ENCODE peak calls at places on chromosomes 13 and 19, in four cellular contexts. E is Caco-2, A is heart right ventricle, G is left ventricle myocardium inferior. X is an unnamed sample. For H3K27me3 and H3K4me1, the result is how much of the 10 kb centered on the place peaks cover.

GRCh38 chr19:54190942-54191670 is at the start of gene TSEN34:
- DNase-seq in G (peak), E (peak), A (peak), X (peak)

GRCh38 chr19:29193116-29193515 is 19.8 kb downstream of the UQCRFS1 start:
- DNase-seq in A (no peak), G (no peak), E (no peak), X (no peak)

GRCh38 chr13:72643339-72643989 is 84.0 kb downstream of the MZT1 start:
- DNase-seq in A (no peak), E (peak), G (peak), X (no peak)

GRCh38 chr19:35959040-35959967 is 23.1 kb downstream of the LRFN3 start:
- DNase-seq in G (peak), A (peak), E (peak), X (peak)

GRCh38 chr13:48233097-48233885 is at the start of gene ITM2B:
- DNase-seq in E (peak), G (peak), A (peak), X (peak)

GRCh38 chr19:46866407-46867132 is 5.8 kb downstream of the ARHGAP35 start:
- DNase-seq in G (no peak), E (peak), A (no peak), X (no peak)

GRCh38 chr13:77048592-77048991 is 21.6 kb upstream of the FBXL3 start:
- DNase-seq in E (no peak), G (no peak), A (no peak), X (no peak)

GRCh38 chr13:113917523-113918371 is 53.9 kb upstream of the GAS6 start:
- DNase-seq in E (no peak), A (no peak), G (no peak), X (no peak)

GRCh38 chr19:55986487-55986886 is at the start of gene NLRP5:
- DNase-seq in G (no peak), A (no peak), E (peak), X (no peak)

GRCh38 chr13:82758056-82758455 is 1124.2 kb downstream of the SLITRK1 start:
- DNase-seq in G (no peak), A (no peak), E (peak), X (no peak)

GRCh38 chr19:15631817-15632216 is 8.9 kb upstream of the CYP4F3 start:
- DNase-seq in E (peak), G (no peak), A (no peak), X (peak)
- H3K27me3 ChIP-seq in E (under half), G (half or more), A (under half), X (under half)

GRCh38 chr19:5547881-5548280 is 19.9 kb downstream of the TINCR start:
- DNase-seq in E (peak), A (no peak), G (no peak), X (no peak)
- TF ChIP-seq CTCF in E (peak), A (peak), G (peak), X (peak)

GRCh38 chr19:48492925-48493717 is 18.5 kb downstream of the LMTK3 start:
- DNase-seq in E (peak), G (peak), A (peak), X (peak)
- H3K4me1 ChIP-seq in E (under half), G (under half), A (under half), X (under half)

DNA sequence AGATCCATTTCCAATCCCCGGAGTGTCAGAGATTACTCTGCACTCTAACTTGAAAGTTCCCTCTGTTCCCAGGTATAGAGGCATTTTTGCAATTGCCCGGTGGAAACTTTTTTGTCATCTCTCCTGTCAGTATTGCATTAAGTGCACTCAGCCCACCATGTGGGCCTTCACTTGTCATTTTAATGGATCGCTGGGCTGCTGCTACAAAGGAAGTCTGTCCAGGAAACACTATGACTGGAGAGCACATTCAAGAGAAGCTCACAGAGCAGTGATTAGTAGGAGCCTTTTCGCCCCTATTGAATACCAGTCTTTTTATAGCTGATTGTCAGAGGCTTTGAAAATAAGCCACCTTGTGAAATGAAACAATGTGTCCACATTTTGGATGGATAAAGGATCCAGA is 181.0 kb downstream of the B3GLCT start:
- DNase-seq in A (no peak), G (no peak), E (no peak), X (no peak)
- H3K27me3 ChIP-seq in A (under half), G (under half), E (under half), X (under half)